ENCODE peak calls at places on chromosomes 5 and 9, in nine cellular contexts. D is HCT116, V is PC-3, L is hepatocyte, W is MM.1S, C is OCI-LY7, B is GM23338, F is neural progenitor cell, T is SK-N-SH. X is an unnamed sample.
A peak's percentile ranks its signal among the peaks of the same experiment; 100 is the strongest.

GRCh38 chr5:142079243-142079642 is 29.3 kb upstream of the NDFIP1 start:
- DNase-seq in D (no peak), V (no peak), L (no peak), W (no peak), C (no peak), B (no peak), F (no peak), T (peak; percentile 42), X (no peak)

GRCh38 chr9:79572891-79573696 is 1.3 kb downstream of the TLE4 start:
- DNase-seq in D (no peak), V (no peak), L (peak; percentile 63), W (peak; percentile 8), C (peak; percentile 50), B (peak; percentile 47), F (peak; percentile 70), T (peak; percentile 62), X (peak; percentile 68)

GRCh38 chr5:132138260-132138659 is 64.7 kb downstream of the CSF2 start:
- DNase-seq in D (no peak), V (no peak), L (no peak), W (no peak), C (no peak), B (no peak), F (no peak), T (no peak), X (peak; percentile 58)

GRCh38 chr9:113274474-113275146 is 762 bp downstream of the CDC26 start:
- DNase-seq in D (peak; percentile 48), V (peak; percentile 73), L (peak; percentile 86), W (peak; percentile 74), C (peak; percentile 78), B (peak; percentile 91), F (peak; percentile 87), T (peak; percentile 57), X (peak; percentile 82)

GRCh38 chr5:39437469-39437868 is 12.7 kb upstream of the DAB2 start:
- DNase-seq in D (no peak), V (no peak), L (peak; percentile 77), W (peak; percentile 14), C (no peak), B (no peak), F (no peak), T (no peak), X (no peak)

GRCh38 chr5:137207023-137207760 is 291.9 kb downstream of the SPOCK1 start:
- DNase-seq in D (no peak), V (no peak), L (no peak), W (no peak), C (no peak), B (no peak), F (no peak), T (no peak), X (no peak)

GRCh38 chr9:71630371-71630770 is 137.9 kb downstream of the CEMIP2 start:
- DNase-seq in D (no peak), V (no peak), L (no peak), W (no peak), C (no peak), B (peak; percentile 36), F (no peak), T (no peak), X (no peak)

GRCh38 chr9:79799691-79800345 is 228.1 kb downstream of the TLE4 start:
- DNase-seq in D (no peak), V (no peak), L (peak; percentile 8), W (no peak), C (no peak), B (no peak), F (no peak), T (no peak), X (no peak)

GRCh38 chr5:81899123-81899522 is 72.7 kb upstream of the ATG10 start:
- DNase-seq in D (no peak), V (no peak), L (no peak), W (no peak), C (no peak), B (no peak), F (no peak), T (no peak), X (no peak)

GRCh38 chr9:92749934-92750315 is 14.7 kb downstream of the BICD2 start:
- DNase-seq in D (no peak), V (no peak), L (no peak), W (no peak), C (no peak), B (no peak), F (no peak), T (no peak), X (no peak)

GRCh38 chr5:63553069-63553468 is 409.2 kb downstream of the HTR1A start:
- DNase-seq in D (no peak), V (peak; percentile 36), L (no peak), W (no peak), C (no peak), B (no peak), F (no peak), T (no peak), X (no peak)

GRCh38 chr9:91817493-91818225 is 132.4 kb downstream of the ROR2 start:
- DNase-seq in D (no peak), V (no peak), L (peak; percentile 79), W (no peak), C (no peak), B (peak; percentile 79), F (peak; percentile 59), T (no peak), X (peak; percentile 89)

DNA sequence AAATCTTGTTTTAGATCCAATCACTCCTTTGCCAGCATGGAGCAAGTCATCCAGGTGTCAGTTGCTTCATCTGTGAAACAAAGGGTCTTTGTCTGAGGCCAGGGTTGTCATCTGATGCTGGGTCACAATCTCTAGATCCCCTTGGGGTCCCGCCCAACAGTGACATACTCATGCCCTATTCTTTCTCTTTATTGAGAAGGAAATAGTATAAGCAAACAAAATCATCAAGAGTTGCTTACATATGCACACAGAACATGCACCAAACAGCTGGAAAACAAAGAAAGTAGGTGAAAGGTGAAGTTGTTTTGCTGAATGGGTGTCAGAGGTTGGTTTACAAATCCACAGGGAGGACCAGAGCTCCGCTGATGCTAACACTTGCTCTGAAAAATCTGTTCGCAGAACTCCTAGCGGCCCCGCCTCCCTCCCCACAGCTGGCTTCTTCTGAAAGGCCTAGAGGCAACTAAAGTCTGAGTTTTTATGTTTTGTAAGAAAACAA is 106.1 kb upstream of the SLC44A1 start:
- DNase-seq in D (no peak), V (no peak), L (peak; percentile 55), W (no peak), C (no peak), B (peak; percentile 72), F (peak; percentile 43), T (no peak), X (no peak)
- H3K27ac ChIP-seq in D (no peak overlapping the region), V (no peak overlapping the region), L (no peak overlapping the region), W (no peak overlapping the region), C (no peak overlapping the region), B (peak overlapping the region; percentile 64), F (no peak overlapping the region), T (no peak overlapping the region), X (no peak overlapping the region)

GRCh38 chr9:128024761-128025308 is 42.3 kb downstream of the NAIF1 start:
- DNase-seq in D (no peak), V (no peak), L (no peak), W (no peak), C (no peak), B (peak; percentile 25), F (no peak), T (no peak), X (no peak)
- TF ChIP-seq EZH2phosphoT487 in D (no peak), V (no peak), L (no peak), W (no peak), C (no peak), B (no peak), F (no peak), T (no peak), X (no peak)

GRCh38 chr5:65326912-65327311 is 154.8 kb downstream of the ADAMTS6 start:
- DNase-seq in D (no peak), V (peak; percentile 4), L (no peak), W (no peak), C (no peak), B (peak; percentile 33), F (peak; percentile 16), T (no peak), X (peak; percentile 41)
- H2AFZ ChIP-seq in D (no peak overlapping the region), V (no peak overlapping the region), L (no peak overlapping the region), W (no peak overlapping the region), C (no peak overlapping the region), B (peak overlapping the region; percentile 52), F (no peak overlapping the region), T (no peak overlapping the region), X (no peak overlapping the region)

GRCh38 chr5:68269820-68270219 is 54.3 kb downstream of the PIK3R1 start:
- DNase-seq in D (no peak), V (no peak), L (no peak), W (no peak), C (no peak), B (no peak), F (no peak), T (no peak), X (no peak)

GRCh38 chr5:68270576-68270975 is 55.0 kb downstream of the PIK3R1 start:
- DNase-seq in D (no peak), V (no peak), L (no peak), W (no peak), C (no peak), B (no peak), F (no peak), T (no peak), X (no peak)

GRCh38 chr5:68271124-68271523 is 55.6 kb downstream of the PIK3R1 start:
- DNase-seq in D (no peak), V (no peak), L (no peak), W (no peak), C (no peak), B (no peak), F (no peak), T (no peak), X (no peak)

GRCh38 chr5:68273717-68274409 is 58.3 kb downstream of the PIK3R1 start:
- DNase-seq in D (no peak), V (no peak), L (no peak), W (no peak), C (no peak), B (no peak), F (no peak), T (no peak), X (no peak)

DNA sequence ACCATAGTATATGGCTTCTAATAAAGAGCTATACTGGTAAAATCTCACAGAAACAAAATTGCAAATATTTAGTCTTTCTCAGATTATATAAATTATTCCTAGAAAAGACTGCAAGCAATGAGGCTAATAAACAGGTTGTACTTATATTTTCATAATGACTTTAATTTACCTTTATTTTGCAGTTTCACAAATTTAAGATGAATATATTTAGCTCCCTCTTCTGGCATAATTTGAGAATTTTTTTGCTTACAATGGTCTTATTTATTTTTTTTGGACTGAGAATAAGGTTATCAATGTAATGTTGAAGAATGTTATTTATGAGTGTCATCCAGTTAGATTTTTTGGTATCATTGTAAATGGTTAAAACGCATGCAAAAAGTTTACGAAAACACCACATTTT is 56.7 kb downstream of the PIK3R1 start:
- DNase-seq in D (no peak), V (peak; percentile 39), L (no peak), W (peak; percentile 29), C (peak; percentile 16), B (no peak), F (no peak), T (no peak), X (no peak)
- H3K27ac ChIP-seq in D (no peak overlapping the region), V (no peak overlapping the region), L (no peak overlapping the region), W (no peak overlapping the region), C (no peak overlapping the region), B (no peak overlapping the region), F (no peak overlapping the region), T (no peak overlapping the region), X (no peak overlapping the region)